ENCODE peak calls at places on chromosomes 13 and 19, in nine cellular contexts. U, D, I, T, N, B, O, F and C are unnamed samples.

GRCh38 chr13:39306639-39307589 is 268.7 kb downstream of the NHLRC3 start:
- DNase-seq in F (no peak), B (no peak), N (no peak), O (no peak), D (no peak), U (no peak), T (no peak), I (no peak), C (no peak)

GRCh38 chr13:36323951-36324566 is 22.1 kb downstream of the SPART start:
- DNase-seq in O (no peak), F (peak), T (no peak), N (no peak), B (no peak), I (no peak), D (no peak), U (no peak), C (peak)

GRCh38 chr13:79937311-79938243 is 403.3 kb downstream of the SPRY2 start:
- DNase-seq in I (no peak), T (no peak), N (no peak), U (no peak), F (no peak), D (no peak), B (no peak), O (no peak), C (no peak)

GRCh38 chr19:42066075-42066754 is 3.8 kb downstream of the GRIK5 start:
- DNase-seq in D (no peak), F (no peak), N (no peak), U (no peak), I (no peak), O (no peak), T (no peak), B (no peak), C (no peak)

GRCh38 chr19:45881909-45882528 is 3.9 kb downstream of the IRF2BP1 start:
- DNase-seq in O (no peak), T (no peak), B (no peak), D (no peak), U (peak), I (no peak), F (no peak), N (no peak), C (no peak)

GRCh38 chr19:30146346-30146745 is 204.3 kb downstream of the URI1 start:
- DNase-seq in N (no peak), F (no peak), O (no peak), T (no peak), B (no peak), I (no peak), U (no peak), D (no peak), C (no peak)

GRCh38 chr19:49801966-49802661 is 11.0 kb downstream of the FUZ start:
- DNase-seq in F (peak), N (no peak), U (peak), I (peak), O (peak), D (peak), T (peak), B (peak), C (no peak)

GRCh38 chr19:30669329-30670010 is 297.3 kb downstream of the ZNF536 start:
- DNase-seq in U (peak), N (peak), F (no peak), D (no peak), I (no peak), T (peak), B (peak), O (peak), C (no peak)

GRCh38 chr13:26914624-26915023 is 154.0 kb upstream of the GPR12 start:
- DNase-seq in F (no peak), U (no peak), B (no peak), I (no peak), O (no peak), D (peak), T (no peak), N (no peak), C (no peak)

GRCh38 chr19:17860993-17861360 is 1.3 kb downstream of the RPL18A start:
- DNase-seq in U (no peak), B (no peak), F (no peak), T (no peak), D (no peak), I (no peak), O (no peak), N (no peak), C (no peak)

GRCh38 chr13:75806101-75806500 is 170.0 kb downstream of the LMO7 start:
- DNase-seq in B (no peak), D (no peak), F (no peak), O (no peak), I (no peak), N (no peak), T (peak), U (no peak), C (no peak)
- H3K4me3 ChIP-seq in B (no peak), D (no peak), F (no peak), O (no peak), I (no peak), N (no peak), T (peak), U (no peak), C (no peak)

DNA sequence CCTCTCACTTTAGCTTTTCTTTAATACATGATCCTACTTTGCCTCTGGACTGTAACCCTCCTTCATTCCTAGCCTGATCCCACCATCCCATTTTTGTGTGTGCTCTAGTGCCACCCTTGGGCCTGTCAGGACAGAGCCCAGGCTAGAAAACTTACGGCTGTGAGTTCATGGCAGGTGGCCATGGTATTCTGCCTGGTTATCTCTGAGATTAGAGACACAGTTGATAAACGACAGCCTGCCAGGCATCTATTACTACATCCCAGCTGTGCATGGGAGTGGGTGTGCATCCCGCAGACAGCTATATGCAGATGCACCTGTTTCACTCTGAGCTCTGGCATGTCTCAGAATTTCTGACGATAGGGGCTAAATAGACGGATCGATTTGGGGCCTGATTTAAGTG is 110.9 kb downstream of the HS6ST3 start:
- DNase-seq in I (no peak), O (no peak), F (no peak), D (no peak), N (no peak), U (no peak), T (no peak), B (peak), C (no peak)
- TF ChIP-seq CTCF in I (no peak), O (no peak), F (no peak), D (no peak), N (no peak), U (no peak), T (no peak), B (no peak), C (no peak)

GRCh38 chr13:23505007-23505406 is 65.2 kb upstream of the TNFRSF19 start:
- DNase-seq in D (no peak), T (no peak), O (no peak), F (no peak), I (no peak), N (no peak), U (no peak), B (no peak), C (no peak)
- H3K4me3 ChIP-seq in D (peak), T (no peak), O (no peak), F (no peak), I (no peak), N (no peak), U (no peak), B (no peak), C (no peak)

GRCh38 chr13:111286162-111286561 is 34.3 kb upstream of the TEX29 start:
- DNase-seq in I (no peak), D (no peak), N (no peak), O (no peak), B (no peak), U (no peak), F (no peak), T (no peak), C (no peak)
- TF ChIP-seq CTCF in I (no peak), D (no peak), N (no peak), O (no peak), B (no peak), U (no peak), F (peak), T (no peak), C (no peak)

DNA sequence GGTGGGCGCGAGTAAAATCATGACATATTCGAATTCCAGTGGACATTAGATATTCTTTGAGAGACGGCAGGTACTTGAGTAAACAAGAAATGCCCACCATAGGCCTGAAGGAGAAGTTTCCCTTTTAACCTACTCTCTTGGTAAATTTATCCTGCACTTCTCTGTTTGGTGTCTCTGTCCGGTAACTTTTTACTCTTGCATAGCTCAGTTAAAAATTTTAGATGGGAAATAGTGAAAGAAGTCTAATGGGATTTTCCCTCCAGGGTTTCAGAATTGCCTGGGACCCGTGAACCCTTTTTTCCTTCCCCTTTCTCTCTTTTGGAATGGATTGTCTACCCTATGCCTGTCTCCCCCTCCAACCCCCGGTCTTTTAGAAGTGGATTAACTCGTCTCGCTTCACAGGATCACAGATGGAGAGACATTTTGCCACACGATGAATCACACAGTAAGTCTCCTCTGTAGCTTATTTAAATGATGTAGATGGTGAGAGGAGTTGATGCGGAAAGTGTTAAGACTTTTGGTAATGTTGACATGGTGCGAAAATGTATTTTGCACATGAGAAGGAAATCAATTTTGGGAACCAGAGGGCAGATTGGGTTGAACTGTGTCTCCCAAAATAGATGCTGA is 511 bp upstream of the MIPEP start:
- DNase-seq in N (no peak), O (no peak), U (no peak), I (no peak), B (no peak), D (no peak), T (peak), F (no peak), C (no peak)
- H3K4me3 ChIP-seq in N (peak), O (peak), U (peak), I (peak), B (peak), D (peak), T (peak), F (peak), C (peak)

GRCh38 chr13:25468330-25469178 is 96.8 kb downstream of the ATP8A2 start:
- DNase-seq in F (no peak), T (peak), U (no peak), B (no peak), O (no peak), N (peak), I (no peak), D (no peak), C (no peak)
- TF ChIP-seq CTCF in F (no peak), T (no peak), U (no peak), B (no peak), O (no peak), N (no peak), I (peak), D (no peak), C (no peak)